ENCODE peak calls at places on chromosomes 7 and 10, in six cellular contexts. T is pancreas, D is mucosa of descending colon, M is lower lobe of right lung, H is AG04450, V is cardiac fibroblast. R is an unnamed sample.

GRCh38 chr7:2645274-2645868 is 13.6 kb downstream of the TTYH3 start:
- DNase-seq in H (no peak), D (no peak), T (no peak), M (no peak), V (no peak), R (peak; percentile 40)

GRCh38 chr10:12466701-12467100 is 117.4 kb downstream of the CAMK1D start:
- DNase-seq in M (no peak), V (no peak), D (no peak), H (no peak), T (no peak), R (no peak)

GRCh38 chr7:80386686-80387085 is 125.2 kb downstream of the GNAT3 start:
- DNase-seq in M (no peak), T (no peak), D (no peak), V (no peak), H (no peak), R (peak; percentile 67)

GRCh38 chr7:155581107-155581830 is 34.9 kb upstream of the CNPY1 start:
- DNase-seq in D (no peak), V (no peak), M (no peak), T (no peak), H (no peak), R (no peak)

GRCh38 chr7:55533050-55533728 is 39.1 kb downstream of the VOPP1 start:
- DNase-seq in T (no peak), D (no peak), M (no peak), H (no peak), V (no peak), R (peak; percentile 49)

GRCh38 chr7:80942261-80943041 is 23.6 kb upstream of the SEMA3C start:
- DNase-seq in M (no peak), V (peak; percentile 97), H (peak; percentile 75), D (peak; percentile 49), T (no peak), R (peak; percentile 99)

GRCh38 chr7:47455872-47456185 is 126.1 kb downstream of the TNS3 start:
- DNase-seq in V (no peak), H (no peak), M (no peak), D (no peak), T (no peak), R (no peak)

GRCh38 chr10:69317175-69318086 is 39.1 kb downstream of the HK1 start:
- DNase-seq in V (no peak), D (peak; percentile 57), M (no peak), T (no peak), H (no peak), R (no peak)

GRCh38 chr10:58384536-58384998 is 643 bp upstream of the TFAM start:
- DNase-seq in M (no peak), V (no peak), T (no peak), H (no peak), D (no peak), R (no peak)

DNA sequence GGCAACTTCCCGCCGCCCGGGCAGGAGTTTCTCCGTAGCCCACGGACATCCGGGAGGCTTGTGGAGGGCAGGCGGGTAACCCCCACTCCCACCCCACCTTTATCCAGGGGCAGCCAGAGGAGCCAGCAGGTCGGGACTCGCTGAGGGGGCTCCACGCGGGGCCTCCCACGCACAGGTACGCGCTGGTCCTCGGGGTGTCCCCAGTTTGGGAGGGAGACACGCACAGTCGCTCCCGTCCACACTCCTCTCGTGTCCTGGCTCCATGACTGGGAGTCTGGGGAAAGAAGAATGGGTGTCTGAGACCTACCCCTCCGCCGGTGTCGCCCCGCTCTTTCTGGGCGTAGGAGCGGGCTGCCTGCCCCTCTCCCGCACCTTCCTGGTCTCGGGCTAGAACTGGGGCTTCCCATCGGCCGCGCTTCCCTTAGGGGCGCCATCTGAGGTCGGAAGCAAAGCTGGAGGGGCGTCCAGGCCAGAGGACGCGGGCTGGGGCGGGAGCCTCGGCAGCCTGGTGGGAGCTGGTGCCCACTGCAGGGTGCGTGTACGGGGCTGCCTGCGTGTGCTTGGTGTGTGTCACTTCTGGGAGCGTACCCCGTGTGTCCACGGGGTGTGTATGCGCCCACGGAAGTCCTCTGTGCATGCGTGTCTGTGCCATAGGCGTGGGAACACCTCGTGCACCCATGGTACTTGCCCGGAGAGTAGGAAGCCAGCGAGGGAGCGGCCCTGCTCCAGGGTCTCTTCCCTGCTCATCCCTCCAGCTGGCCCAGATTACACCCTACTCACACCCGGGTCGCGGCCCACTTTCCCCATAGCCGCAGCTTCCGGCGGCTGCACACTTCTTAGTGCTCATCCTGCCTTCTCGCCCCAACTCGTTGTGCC is 73.0 kb upstream of the LEP start:
- DNase-seq in T (no peak), V (no peak), M (no peak), H (no peak), D (no peak), R (no peak)
- H3K4me3 ChIP-seq in T (peak overlapping the region; percentile 28), V (no peak overlapping the region), M (peak overlapping the region; percentile 53), H (peak overlapping the region; percentile 4), D (no peak overlapping the region), R (no peak overlapping the region)

DNA sequence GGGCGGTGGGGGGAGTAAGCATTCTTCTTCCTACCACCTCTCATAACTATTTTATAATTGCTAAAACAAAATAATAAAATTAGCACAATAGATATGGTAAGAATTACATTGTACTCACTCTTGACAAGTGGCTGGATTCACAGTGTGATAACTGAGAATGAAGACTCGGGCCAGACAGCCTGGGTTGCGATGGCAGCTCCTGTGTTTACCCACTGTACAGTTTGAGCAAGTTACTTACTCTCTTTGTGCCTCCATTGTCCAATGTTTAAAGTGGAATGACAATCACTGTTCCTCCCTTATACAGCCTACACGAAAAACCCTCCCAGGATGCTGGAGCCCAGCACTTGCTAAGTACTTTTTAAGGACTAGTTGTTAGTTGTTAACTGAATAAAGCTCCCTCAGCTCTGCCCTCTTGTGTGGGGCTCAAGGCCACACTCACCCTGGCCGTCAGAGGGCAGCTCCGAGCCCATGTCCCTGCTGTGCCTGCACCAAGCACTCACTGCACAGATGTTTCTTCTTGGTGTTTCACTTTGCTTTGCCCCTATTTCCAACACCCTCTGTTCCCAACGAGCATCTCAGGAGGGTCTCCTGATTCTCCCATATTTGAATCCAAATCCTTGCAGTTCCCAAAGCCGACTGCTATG is 56.4 kb upstream of the NPS start:
- DNase-seq in T (no peak), M (no peak), D (no peak), H (no peak), V (no peak), R (no peak)
- TF ChIP-seq CTCF in T (no peak), M (no peak), D (no peak), H (peak; percentile 12), V (peak; percentile 22), R (peak; percentile 28)

DNA sequence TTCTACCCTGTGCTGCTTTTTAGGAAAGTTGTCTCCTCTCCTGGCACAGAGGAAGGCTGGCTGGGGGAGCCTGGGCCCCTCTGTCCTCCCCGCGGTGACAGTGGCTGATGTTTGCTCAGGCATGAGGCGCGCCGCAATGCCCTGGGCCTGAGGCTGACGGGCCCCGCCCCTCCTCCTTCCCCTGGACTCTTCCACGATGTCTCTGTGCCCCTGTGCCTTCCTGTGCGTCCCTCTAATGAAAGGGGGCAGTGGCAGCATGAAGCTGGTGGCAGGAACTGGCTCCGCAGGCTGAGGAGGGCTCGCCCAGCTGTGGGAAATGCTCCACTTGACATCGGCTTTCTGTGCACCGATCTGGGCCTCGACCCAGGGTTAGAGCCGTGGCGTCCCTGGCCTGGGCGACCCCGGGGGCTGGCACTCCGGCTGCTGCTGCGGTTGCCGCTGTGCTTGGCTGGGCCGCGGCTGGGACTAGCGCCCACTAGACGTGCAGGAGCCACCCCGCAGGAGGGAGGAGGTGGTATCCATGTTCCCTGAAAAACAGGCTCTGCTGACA is 67.9 kb downstream of the ZNF680 start:
- DNase-seq in V (no peak), D (no peak), H (no peak), T (peak; percentile 43), M (no peak), R (no peak)
- H3K4me3 ChIP-seq in V (no peak overlapping the region), D (no peak overlapping the region), H (no peak overlapping the region), T (no peak overlapping the region), M (peak overlapping the region; percentile 14), R (no peak overlapping the region)

GRCh38 chr7:131061818-131062217 is 265.9 kb upstream of the MKLN1 start:
- DNase-seq in H (no peak), M (no peak), V (peak; percentile 21), D (no peak), T (no peak), R (no peak)
- TF ChIP-seq CTCF in H (no peak), M (no peak), V (no peak), D (no peak), T (no peak), R (no peak)

DNA sequence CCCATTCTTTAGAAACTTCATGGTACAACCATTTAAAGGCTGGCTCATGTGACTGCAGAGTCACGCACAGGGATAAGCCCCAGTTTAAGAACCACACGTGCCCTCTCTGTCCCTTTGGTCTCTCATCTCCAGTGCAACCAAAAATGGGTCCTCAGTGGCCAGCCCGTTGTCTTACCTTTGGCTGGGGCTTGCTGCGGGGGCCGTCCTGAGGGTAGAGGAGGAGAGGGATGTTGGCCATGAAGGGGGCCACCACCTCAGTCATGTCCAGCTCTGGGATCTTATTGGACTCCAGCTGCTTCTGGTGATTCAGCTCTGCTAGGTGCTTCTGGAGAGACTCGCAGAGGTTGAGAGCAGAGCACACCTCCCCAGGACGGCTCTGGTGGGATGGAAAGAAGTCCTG is 22.3 kb downstream of the PSAP start:
- DNase-seq in T (no peak), D (no peak), H (no peak), M (no peak), V (no peak), R (no peak)
- H3K4me3 ChIP-seq in T (no peak overlapping the region), D (no peak overlapping the region), H (no peak overlapping the region), M (peak overlapping the region; percentile 2), V (no peak overlapping the region), R (no peak overlapping the region)

GRCh38 chr10:104183682-104184081 is 48.5 kb downstream of the CFAP43 start:
- DNase-seq in T (no peak), M (no peak), D (no peak), V (no peak), H (no peak), R (no peak)
- TF ChIP-seq CTCF in T (no peak), M (no peak), D (no peak), V (no peak), H (no peak), R (no peak)

R was measured in AG10803.